ENCODE peak calls at places on chromosomes 4 and X, in eight cellular contexts. One of them, this sample, is unnamed.

GRCh38 chrX:139298437-139298836 is 232.1 kb upstream of the F9 start:
- DNase-seq in OCI-LY7: no peak
- DNase-seq in keratinocyte: no peak
- DNase-seq in fibroblast of lung: no peak
- DNase-seq in neuronal stem cell: no peak
- DNase-seq in GM23248: no peak
- DNase-seq in mesenchymal stem cell: no peak
- DNase-seq in neural progenitor cell: no peak
- DNase-seq in this sample: no peak

GRCh38 chrX:43008356-43008755 is 230.4 kb upstream of the PPP1R2C start:
- DNase-seq in neural progenitor cell: no peak
- DNase-seq in OCI-LY7: no peak
- DNase-seq in keratinocyte: no peak
- DNase-seq in neuronal stem cell: no peak
- DNase-seq in fibroblast of lung: no peak
- DNase-seq in GM23248: no peak
- DNase-seq in mesenchymal stem cell: no peak
- DNase-seq in this sample: no peak

GRCh38 chrX:55452825-55453124 is 848 bp downstream of the MAGEH1 start:
- DNase-seq in OCI-LY7: peak; percentile 3
- DNase-seq in keratinocyte: no peak
- DNase-seq in GM23248: no peak
- DNase-seq in fibroblast of lung: no peak
- DNase-seq in mesenchymal stem cell: no peak
- DNase-seq in neural progenitor cell: no peak
- DNase-seq in neuronal stem cell: no peak
- DNase-seq in this sample: no peak

GRCh38 chr4:147094228-147094627 is 148.6 kb upstream of the TTC29 start:
- DNase-seq in OCI-LY7: no peak
- DNase-seq in mesenchymal stem cell: no peak
- DNase-seq in neural progenitor cell: no peak
- DNase-seq in GM23248: no peak
- DNase-seq in keratinocyte: no peak
- DNase-seq in fibroblast of lung: no peak
- DNase-seq in neuronal stem cell: no peak
- DNase-seq in this sample: no peak

GRCh38 chr4:109864134-109864533 is 16.2 kb downstream of the LRIT3 start:
- DNase-seq in neural progenitor cell: no peak
- DNase-seq in OCI-LY7: no peak
- DNase-seq in neuronal stem cell: no peak
- DNase-seq in keratinocyte: no peak
- DNase-seq in GM23248: no peak
- DNase-seq in fibroblast of lung: no peak
- DNase-seq in mesenchymal stem cell: no peak
- DNase-seq in this sample: no peak

GRCh38 chr4:9971711-9972110 is 49.6 kb downstream of the SLC2A9 start:
- DNase-seq in fibroblast of lung: no peak
- DNase-seq in keratinocyte: no peak
- DNase-seq in GM23248: no peak
- DNase-seq in OCI-LY7: no peak
- DNase-seq in neural progenitor cell: no peak
- DNase-seq in mesenchymal stem cell: no peak
- DNase-seq in neuronal stem cell: no peak
- DNase-seq in this sample: no peak

GRCh38 chrX:48800574-48801280 is 1.1 kb upstream of the HDAC6 start:
- DNase-seq in GM23248: no peak
- DNase-seq in OCI-LY7: peak; percentile 2
- DNase-seq in neural progenitor cell: no peak
- DNase-seq in keratinocyte: no peak
- DNase-seq in mesenchymal stem cell: no peak
- DNase-seq in neuronal stem cell: no peak
- DNase-seq in fibroblast of lung: no peak
- DNase-seq in this sample: no peak

GRCh38 chr4:122450847-122451246 is 5.7 kb downstream of the IL2 start:
- DNase-seq in neuronal stem cell: peak; percentile 29
- DNase-seq in GM23248: peak; percentile 32
- DNase-seq in keratinocyte: no peak
- DNase-seq in neural progenitor cell: peak; percentile 74
- DNase-seq in OCI-LY7: peak; percentile 4
- DNase-seq in mesenchymal stem cell: peak; percentile 33
- DNase-seq in fibroblast of lung: no peak
- DNase-seq in this sample: no peak

GRCh38 chrX:106802063-106802387 is 448 bp upstream of the TBC1D8B start:
- DNase-seq in mesenchymal stem cell: no peak
- DNase-seq in fibroblast of lung: peak; percentile 36
- DNase-seq in OCI-LY7: no peak
- DNase-seq in keratinocyte: no peak
- DNase-seq in neuronal stem cell: peak; percentile 4
- DNase-seq in GM23248: peak; percentile 56
- DNase-seq in neural progenitor cell: peak; percentile 1
- DNase-seq in this sample: no peak

GRCh38 chr4:23888421-23889319 is 1.2 kb downstream of the PPARGC1A start:
- DNase-seq in neural progenitor cell: peak; percentile 29
- DNase-seq in fibroblast of lung: peak; percentile 69
- DNase-seq in GM23248: peak; percentile 60
- DNase-seq in mesenchymal stem cell: peak; percentile 74
- DNase-seq in keratinocyte: no peak
- DNase-seq in OCI-LY7: no peak
- DNase-seq in neuronal stem cell: no peak
- DNase-seq in this sample: peak; percentile 41

GRCh38 chr4:53321988-53322289 is 43.9 kb downstream of the SCFD2 start:
- DNase-seq in neural progenitor cell: no peak
- DNase-seq in mesenchymal stem cell: no peak
- DNase-seq in keratinocyte: no peak
- DNase-seq in fibroblast of lung: no peak
- DNase-seq in neuronal stem cell: no peak
- DNase-seq in OCI-LY7: no peak
- DNase-seq in GM23248: no peak
- DNase-seq in this sample: no peak

GRCh38 chr4:54006755-54007154 is 57.6 kb downstream of the CHIC2 start:
- DNase-seq in mesenchymal stem cell: no peak
- DNase-seq in OCI-LY7: no peak
- DNase-seq in GM23248: no peak
- DNase-seq in keratinocyte: no peak
- DNase-seq in neuronal stem cell: no peak
- DNase-seq in neural progenitor cell: no peak
- DNase-seq in fibroblast of lung: no peak
- DNase-seq in this sample: no peak

GRCh38 chr4:7414736-7415510 is 19.8 kb downstream of the PSAPL1 start:
- DNase-seq in fibroblast of lung: no peak
- DNase-seq in neural progenitor cell: no peak
- DNase-seq in keratinocyte: no peak
- DNase-seq in GM23248: no peak
- DNase-seq in neuronal stem cell: no peak
- DNase-seq in OCI-LY7: no peak
- DNase-seq in mesenchymal stem cell: no peak
- DNase-seq in this sample: peak; percentile 13

GRCh38 chr4:158644341-158644740 is 27.3 kb downstream of the C4orf46 start:
- DNase-seq in keratinocyte: no peak
- DNase-seq in OCI-LY7: no peak
- DNase-seq in neuronal stem cell: no peak
- DNase-seq in GM23248: no peak
- DNase-seq in fibroblast of lung: no peak
- DNase-seq in mesenchymal stem cell: no peak
- DNase-seq in neural progenitor cell: no peak
- DNase-seq in this sample: peak; percentile 15

GRCh38 chr4:77007358-77008230 is 58.0 kb downstream of the SEPTIN11 start:
- DNase-seq in keratinocyte: no peak
- DNase-seq in neuronal stem cell: no peak
- DNase-seq in GM23248: peak; percentile 80
- DNase-seq in neural progenitor cell: no peak
- DNase-seq in OCI-LY7: no peak
- DNase-seq in mesenchymal stem cell: peak; percentile 87
- DNase-seq in fibroblast of lung: peak; percentile 79
- DNase-seq in this sample: no peak

GRCh38 chr4:72974694-72975487 is 94.6 kb downstream of the COX18 start:
- DNase-seq in mesenchymal stem cell: peak; percentile 37
- DNase-seq in OCI-LY7: no peak
- DNase-seq in keratinocyte: no peak
- DNase-seq in neuronal stem cell: no peak
- DNase-seq in fibroblast of lung: peak; percentile 80
- DNase-seq in neural progenitor cell: no peak
- DNase-seq in GM23248: peak; percentile 43
- DNase-seq in this sample: peak; percentile 41

GRCh38 chr4:72969957-72970356 is 99.6 kb downstream of the COX18 start:
- DNase-seq in keratinocyte: no peak
- DNase-seq in fibroblast of lung: peak; percentile 58
- DNase-seq in OCI-LY7: no peak
- DNase-seq in neuronal stem cell: peak; percentile 40
- DNase-seq in GM23248: peak; percentile 14
- DNase-seq in mesenchymal stem cell: peak; percentile 16
- DNase-seq in neural progenitor cell: peak; percentile 66
- DNase-seq in this sample: no peak

GRCh38 chr4:72970756-72971155 is 98.8 kb downstream of the COX18 start:
- DNase-seq in fibroblast of lung: peak; percentile 17
- DNase-seq in mesenchymal stem cell: no peak
- DNase-seq in GM23248: peak; percentile 18
- DNase-seq in OCI-LY7: no peak
- DNase-seq in neuronal stem cell: no peak
- DNase-seq in neural progenitor cell: no peak
- DNase-seq in keratinocyte: no peak
- DNase-seq in this sample: no peak

GRCh38 chr4:72975488-72975784 is 94.1 kb downstream of the COX18 start:
- DNase-seq in OCI-LY7: no peak
- DNase-seq in GM23248: peak; percentile 47
- DNase-seq in neuronal stem cell: no peak
- DNase-seq in keratinocyte: no peak
- DNase-seq in fibroblast of lung: peak; percentile 73
- DNase-seq in neural progenitor cell: no peak
- DNase-seq in mesenchymal stem cell: no peak
- DNase-seq in this sample: no peak

GRCh38 chr4:72971572-72971971 is 97.9 kb downstream of the COX18 start:
- DNase-seq in neural progenitor cell: no peak
- DNase-seq in fibroblast of lung: peak; percentile 98
- DNase-seq in GM23248: peak; percentile 90
- DNase-seq in keratinocyte: peak; percentile 9
- DNase-seq in OCI-LY7: no peak
- DNase-seq in mesenchymal stem cell: peak; percentile 87
- DNase-seq in neuronal stem cell: no peak
- DNase-seq in this sample: no peak
- H2AFZ ChIP-seq in neural progenitor cell: no peak overlapping the region
- H2AFZ ChIP-seq in fibroblast of lung: peak overlapping the region; percentile 37
- H2AFZ ChIP-seq in GM23248: peak overlapping the region; percentile 64
- H2AFZ ChIP-seq in keratinocyte: peak overlapping the region; percentile 33
- H2AFZ ChIP-seq in OCI-LY7: no peak overlapping the region
- H2AFZ ChIP-seq in mesenchymal stem cell: no peak overlapping the region
- H2AFZ ChIP-seq in neuronal stem cell: no peak overlapping the region
- H2AFZ ChIP-seq in this sample: peak overlapping the region; percentile 79

GRCh38 chr4:89657931-89658700 is 178.8 kb downstream of the SNCA start:
- DNase-seq in OCI-LY7: peak; percentile 21
- DNase-seq in fibroblast of lung: peak; percentile 25
- DNase-seq in neural progenitor cell: peak; percentile 30
- DNase-seq in keratinocyte: no peak
- DNase-seq in mesenchymal stem cell: peak; percentile 54
- DNase-seq in neuronal stem cell: no peak
- DNase-seq in GM23248: peak; percentile 57
- DNase-seq in this sample: no peak
- H2AFZ ChIP-seq in OCI-LY7: peak overlapping the region; percentile 19
- H2AFZ ChIP-seq in fibroblast of lung: no peak overlapping the region
- H2AFZ ChIP-seq in neural progenitor cell: peak overlapping the region; percentile 78
- H2AFZ ChIP-seq in keratinocyte: peak overlapping the region; percentile 81
- H2AFZ ChIP-seq in mesenchymal stem cell: no peak overlapping the region
- H2AFZ ChIP-seq in neuronal stem cell: peak overlapping the region; percentile 0
- H2AFZ ChIP-seq in GM23248: no peak overlapping the region
- H2AFZ ChIP-seq in this sample: no peak overlapping the region

GRCh38 chr4:176879370-176880116 is 86.8 kb upstream of the VEGFC start:
- DNase-seq in neural progenitor cell: no peak
- DNase-seq in keratinocyte: no peak
- DNase-seq in fibroblast of lung: no peak
- DNase-seq in OCI-LY7: no peak
- DNase-seq in GM23248: peak; percentile 43
- DNase-seq in mesenchymal stem cell: peak; percentile 37
- DNase-seq in neuronal stem cell: no peak
- DNase-seq in this sample: no peak

GRCh38 chr4:176883108-176883550 is 90.4 kb upstream of the VEGFC start:
- DNase-seq in fibroblast of lung: peak; percentile 59
- DNase-seq in neuronal stem cell: no peak
- DNase-seq in GM23248: peak; percentile 15
- DNase-seq in OCI-LY7: no peak
- DNase-seq in keratinocyte: no peak
- DNase-seq in mesenchymal stem cell: peak; percentile 64
- DNase-seq in neural progenitor cell: no peak
- DNase-seq in this sample: no peak

GRCh38 chr4:176883681-176884418 is 91.1 kb upstream of the VEGFC start:
- DNase-seq in GM23248: peak; percentile 80
- DNase-seq in neural progenitor cell: no peak
- DNase-seq in neuronal stem cell: no peak
- DNase-seq in fibroblast of lung: peak; percentile 95
- DNase-seq in mesenchymal stem cell: peak; percentile 87
- DNase-seq in OCI-LY7: no peak
- DNase-seq in keratinocyte: no peak
- DNase-seq in this sample: peak; percentile 80

GRCh38 chr4:176885224-176885623 is 92.5 kb upstream of the VEGFC start:
- DNase-seq in OCI-LY7: no peak
- DNase-seq in fibroblast of lung: peak; percentile 50
- DNase-seq in mesenchymal stem cell: no peak
- DNase-seq in GM23248: peak; percentile 54
- DNase-seq in neuronal stem cell: no peak
- DNase-seq in keratinocyte: no peak
- DNase-seq in neural progenitor cell: no peak
- DNase-seq in this sample: no peak

GRCh38 chr4:176882201-176882600 is 89.5 kb upstream of the VEGFC start:
- DNase-seq in fibroblast of lung: peak; percentile 32
- DNase-seq in mesenchymal stem cell: no peak
- DNase-seq in OCI-LY7: no peak
- DNase-seq in neuronal stem cell: no peak
- DNase-seq in keratinocyte: no peak
- DNase-seq in neural progenitor cell: no peak
- DNase-seq in GM23248: no peak
- DNase-seq in this sample: no peak
- H2AFZ ChIP-seq in fibroblast of lung: no peak overlapping the region
- H2AFZ ChIP-seq in mesenchymal stem cell: no peak overlapping the region
- H2AFZ ChIP-seq in OCI-LY7: no peak overlapping the region
- H2AFZ ChIP-seq in neuronal stem cell: no peak overlapping the region
- H2AFZ ChIP-seq in keratinocyte: no peak overlapping the region
- H2AFZ ChIP-seq in neural progenitor cell: no peak overlapping the region
- H2AFZ ChIP-seq in GM23248: peak overlapping the region; percentile 20
- H2AFZ ChIP-seq in this sample: no peak overlapping the region

GRCh38 chr4:141352328-141352727 is 131.6 kb downstream of the ZNF330 start:
- DNase-seq in neuronal stem cell: no peak
- DNase-seq in mesenchymal stem cell: no peak
- DNase-seq in GM23248: no peak
- DNase-seq in keratinocyte: no peak
- DNase-seq in neural progenitor cell: no peak
- DNase-seq in OCI-LY7: no peak
- DNase-seq in fibroblast of lung: no peak
- DNase-seq in this sample: no peak

GRCh38 chr4:141346144-141346543 is 125.4 kb downstream of the ZNF330 start:
- DNase-seq in neuronal stem cell: no peak
- DNase-seq in neural progenitor cell: peak; percentile 7
- DNase-seq in GM23248: peak; percentile 83
- DNase-seq in OCI-LY7: peak; percentile 14
- DNase-seq in mesenchymal stem cell: peak; percentile 68
- DNase-seq in keratinocyte: no peak
- DNase-seq in fibroblast of lung: peak; percentile 64
- DNase-seq in this sample: no peak

GRCh38 chr4:141350122-141350904 is 129.6 kb downstream of the ZNF330 start:
- DNase-seq in OCI-LY7: no peak
- DNase-seq in keratinocyte: no peak
- DNase-seq in fibroblast of lung: peak; percentile 90
- DNase-seq in neuronal stem cell: no peak
- DNase-seq in mesenchymal stem cell: peak; percentile 86
- DNase-seq in GM23248: peak; percentile 88
- DNase-seq in neural progenitor cell: no peak
- DNase-seq in this sample: no peak

GRCh38 chr4:141348589-141348988 is 127.9 kb downstream of the ZNF330 start:
- DNase-seq in neural progenitor cell: no peak
- DNase-seq in keratinocyte: no peak
- DNase-seq in OCI-LY7: no peak
- DNase-seq in neuronal stem cell: no peak
- DNase-seq in GM23248: no peak
- DNase-seq in fibroblast of lung: no peak
- DNase-seq in mesenchymal stem cell: no peak
- DNase-seq in this sample: no peak

GRCh38 chr4:141347738-141348524 is 127.2 kb downstream of the ZNF330 start:
- DNase-seq in keratinocyte: no peak
- DNase-seq in neural progenitor cell: no peak
- DNase-seq in OCI-LY7: no peak
- DNase-seq in neuronal stem cell: no peak
- DNase-seq in mesenchymal stem cell: peak; percentile 84
- DNase-seq in GM23248: peak; percentile 20
- DNase-seq in fibroblast of lung: no peak
- DNase-seq in this sample: no peak
- H2AFZ ChIP-seq in keratinocyte: no peak overlapping the region
- H2AFZ ChIP-seq in neural progenitor cell: no peak overlapping the region
- H2AFZ ChIP-seq in OCI-LY7: no peak overlapping the region
- H2AFZ ChIP-seq in neuronal stem cell: no peak overlapping the region
- H2AFZ ChIP-seq in mesenchymal stem cell: no peak overlapping the region
- H2AFZ ChIP-seq in GM23248: no peak overlapping the region
- H2AFZ ChIP-seq in fibroblast of lung: no peak overlapping the region
- H2AFZ ChIP-seq in this sample: peak overlapping the region; percentile 58